ENCODE peak calls at places on chromosomes 16 and 17, in ten cellular contexts. One of them, this sample, is unnamed.

GRCh38 chr17:41366070-41366469 is 3.5 kb downstream of the KRT33B start:
- DNase-seq in AG04449: no peak
- DNase-seq in GM13976: no peak
- DNase-seq in A549: no peak
- DNase-seq in IMR-90: no peak
- DNase-seq in neural crest cell: no peak
- DNase-seq in left ventricle myocardium inferior: no peak
- DNase-seq in heart right ventricle: no peak
- DNase-seq in stomach: no peak
- DNase-seq in lower lobe of right lung: no peak
- DNase-seq in this sample: no peak

GRCh38 chr16:85470873-85471272 is 142.2 kb upstream of the GSE1 start:
- DNase-seq in heart right ventricle: no peak
- DNase-seq in neural crest cell: no peak
- DNase-seq in IMR-90: no peak
- DNase-seq in GM13976: no peak
- DNase-seq in lower lobe of right lung: no peak
- DNase-seq in A549: no peak
- DNase-seq in stomach: no peak
- DNase-seq in left ventricle myocardium inferior: no peak
- DNase-seq in AG04449: no peak
- DNase-seq in this sample: no peak

GRCh38 chr16:75097941-75098897 is 18.4 kb downstream of the LDHD start:
- DNase-seq in neural crest cell: no peak
- DNase-seq in GM13976: peak; percentile 81
- DNase-seq in heart right ventricle: no peak
- DNase-seq in IMR-90: no peak
- DNase-seq in stomach: peak; percentile 47
- DNase-seq in A549: no peak
- DNase-seq in lower lobe of right lung: peak; percentile 62
- DNase-seq in AG04449: no peak
- DNase-seq in left ventricle myocardium inferior: no peak
- DNase-seq in this sample: peak; percentile 71

GRCh38 chr16:2034695-2035430 is 8.2 kb downstream of the NHERF2 start:
- DNase-seq in AG04449: no peak
- DNase-seq in GM13976: no peak
- DNase-seq in left ventricle myocardium inferior: no peak
- DNase-seq in A549: no peak
- DNase-seq in IMR-90: no peak
- DNase-seq in heart right ventricle: no peak
- DNase-seq in stomach: no peak
- DNase-seq in neural crest cell: no peak
- DNase-seq in lower lobe of right lung: no peak
- DNase-seq in this sample: no peak

GRCh38 chr16:85006639-85007038 is 4.7 kb downstream of the ZDHHC7 start:
- DNase-seq in GM13976: no peak
- DNase-seq in heart right ventricle: no peak
- DNase-seq in stomach: no peak
- DNase-seq in A549: no peak
- DNase-seq in lower lobe of right lung: no peak
- DNase-seq in IMR-90: peak; percentile 32
- DNase-seq in AG04449: no peak
- DNase-seq in neural crest cell: no peak
- DNase-seq in left ventricle myocardium inferior: no peak
- DNase-seq in this sample: no peak

GRCh38 chr16:67346328-67346727 is 19.7 kb downstream of the LRRC36 start:
- DNase-seq in left ventricle myocardium inferior: no peak
- DNase-seq in AG04449: no peak
- DNase-seq in GM13976: no peak
- DNase-seq in IMR-90: no peak
- DNase-seq in lower lobe of right lung: no peak
- DNase-seq in neural crest cell: no peak
- DNase-seq in stomach: peak; percentile 33
- DNase-seq in heart right ventricle: no peak
- DNase-seq in A549: peak; percentile 61
- DNase-seq in this sample: no peak

GRCh38 chr17:56891751-56892150 is 22.1 kb downstream of the TRIM25 start:
- DNase-seq in lower lobe of right lung: peak; percentile 65
- DNase-seq in heart right ventricle: no peak
- DNase-seq in A549: peak; percentile 30
- DNase-seq in neural crest cell: no peak
- DNase-seq in left ventricle myocardium inferior: peak; percentile 23
- DNase-seq in IMR-90: no peak
- DNase-seq in stomach: peak; percentile 40
- DNase-seq in GM13976: no peak
- DNase-seq in AG04449: no peak
- DNase-seq in this sample: no peak

GRCh38 chr17:65228734-65229390 is 91.7 kb downstream of the RGS9 start:
- DNase-seq in neural crest cell: no peak
- DNase-seq in heart right ventricle: no peak
- DNase-seq in lower lobe of right lung: no peak
- DNase-seq in A549: no peak
- DNase-seq in stomach: no peak
- DNase-seq in AG04449: no peak
- DNase-seq in GM13976: peak; percentile 73
- DNase-seq in IMR-90: peak; percentile 22
- DNase-seq in left ventricle myocardium inferior: no peak
- DNase-seq in this sample: peak; percentile 80

GRCh38 chr16:65657556-65657955 is 535.7 kb upstream of the CDH11 start:
- DNase-seq in A549: no peak
- DNase-seq in IMR-90: no peak
- DNase-seq in left ventricle myocardium inferior: no peak
- DNase-seq in lower lobe of right lung: no peak
- DNase-seq in stomach: no peak
- DNase-seq in GM13976: no peak
- DNase-seq in neural crest cell: no peak
- DNase-seq in AG04449: no peak
- DNase-seq in heart right ventricle: no peak
- DNase-seq in this sample: no peak

GRCh38 chr17:42053701-42054100 is 3.3 kb upstream of the C17orf113 start:
- DNase-seq in stomach: no peak
- DNase-seq in IMR-90: no peak
- DNase-seq in neural crest cell: no peak
- DNase-seq in A549: no peak
- DNase-seq in AG04449: no peak
- DNase-seq in left ventricle myocardium inferior: no peak
- DNase-seq in GM13976: no peak
- DNase-seq in lower lobe of right lung: no peak
- DNase-seq in heart right ventricle: no peak
- DNase-seq in this sample: no peak

GRCh38 chr17:49745175-49746139 is 18.5 kb downstream of the FAM117A start:
- DNase-seq in IMR-90: no peak
- DNase-seq in left ventricle myocardium inferior: no peak
- DNase-seq in heart right ventricle: no peak
- DNase-seq in AG04449: no peak
- DNase-seq in A549: no peak
- DNase-seq in lower lobe of right lung: no peak
- DNase-seq in GM13976: no peak
- DNase-seq in stomach: no peak
- DNase-seq in neural crest cell: no peak
- DNase-seq in this sample: no peak

GRCh38 chr16:4081577-4082021 is 34.6 kb downstream of the ADCY9 start:
- DNase-seq in left ventricle myocardium inferior: no peak
- DNase-seq in heart right ventricle: no peak
- DNase-seq in GM13976: no peak
- DNase-seq in lower lobe of right lung: no peak
- DNase-seq in neural crest cell: no peak
- DNase-seq in AG04449: no peak
- DNase-seq in stomach: no peak
- DNase-seq in A549: no peak
- DNase-seq in IMR-90: peak; percentile 49
- DNase-seq in this sample: no peak

GRCh38 chr17:30336369-30337171 is 2.7 kb upstream of the TMIGD1 start:
- DNase-seq in A549: peak; percentile 88
- DNase-seq in neural crest cell: peak; percentile 37
- DNase-seq in AG04449: no peak
- DNase-seq in GM13976: peak; percentile 41
- DNase-seq in heart right ventricle: peak; percentile 9
- DNase-seq in stomach: peak; percentile 50
- DNase-seq in IMR-90: peak; percentile 59
- DNase-seq in lower lobe of right lung: no peak
- DNase-seq in left ventricle myocardium inferior: no peak
- DNase-seq in this sample: peak; percentile 30

GRCh38 chr17:63498621-63499195 is 21.8 kb downstream of the ACE start:
- DNase-seq in GM13976: no peak
- DNase-seq in heart right ventricle: no peak
- DNase-seq in neural crest cell: no peak
- DNase-seq in stomach: no peak
- DNase-seq in left ventricle myocardium inferior: no peak
- DNase-seq in AG04449: peak; percentile 47
- DNase-seq in lower lobe of right lung: no peak
- DNase-seq in IMR-90: peak; percentile 92
- DNase-seq in A549: no peak
- DNase-seq in this sample: no peak

DNA sequence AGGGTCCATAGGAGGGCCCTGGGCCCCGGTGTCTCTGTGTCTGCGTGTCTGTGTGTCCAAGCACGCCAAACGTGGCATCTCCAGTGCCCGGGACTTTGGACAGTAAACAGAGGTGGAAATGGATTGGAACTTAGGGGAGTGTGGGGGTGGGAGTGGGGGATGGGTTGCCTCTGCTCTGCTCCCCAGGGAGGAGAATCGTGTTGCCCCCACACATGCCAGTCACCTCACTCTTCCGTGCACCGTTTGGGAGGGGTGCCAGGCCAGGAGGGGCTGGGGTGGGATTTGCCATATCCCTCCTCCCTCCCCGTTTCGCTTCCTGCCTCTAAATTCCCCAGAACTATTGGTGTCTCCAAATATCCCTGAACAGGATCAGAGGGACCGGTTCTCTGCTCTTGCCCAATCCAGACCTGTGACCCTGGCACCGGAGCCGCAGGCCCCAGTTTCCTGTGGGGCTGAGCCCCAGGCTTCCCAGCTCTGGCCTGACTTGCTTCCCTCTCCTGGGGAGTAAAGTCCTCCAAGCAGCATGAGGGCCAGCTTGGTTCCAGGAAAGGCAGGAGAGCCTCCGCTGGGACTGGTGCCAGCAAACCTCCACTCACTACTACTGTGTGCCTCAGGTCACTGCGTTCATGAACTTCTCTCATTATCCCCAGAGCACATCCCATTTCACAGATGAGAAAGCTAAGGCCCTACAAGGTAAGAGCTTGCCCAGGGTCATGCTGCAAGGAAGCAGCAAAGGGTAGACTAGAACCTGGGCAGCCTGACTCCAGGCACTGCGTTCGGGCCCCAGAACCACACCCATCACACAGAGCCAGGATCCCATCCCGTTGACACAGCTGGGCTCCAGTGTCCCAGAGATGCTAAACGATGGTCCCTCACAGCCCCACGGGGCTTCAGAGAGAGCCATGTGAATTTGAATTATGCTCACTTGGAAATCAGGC is at the start of gene ASGR1:
- DNase-seq in GM13976: no peak
- DNase-seq in stomach: no peak
- DNase-seq in AG04449: no peak
- DNase-seq in IMR-90: no peak
- DNase-seq in left ventricle myocardium inferior: no peak
- DNase-seq in lower lobe of right lung: no peak
- DNase-seq in heart right ventricle: no peak
- DNase-seq in neural crest cell: no peak
- DNase-seq in A549: no peak
- DNase-seq in this sample: no peak
- TF ChIP-seq CTCF in GM13976: no peak
- TF ChIP-seq CTCF in stomach: no peak
- TF ChIP-seq CTCF in AG04449: no peak
- TF ChIP-seq CTCF in IMR-90: no peak
- TF ChIP-seq CTCF in left ventricle myocardium inferior: no peak
- TF ChIP-seq CTCF in lower lobe of right lung: no peak
- TF ChIP-seq CTCF in heart right ventricle: no peak
- TF ChIP-seq CTCF in neural crest cell: no peak
- TF ChIP-seq CTCF in A549: no peak
- TF ChIP-seq CTCF in this sample: no peak

GRCh38 chr16:89972244-89973234 is 24.0 kb downstream of the DEF8 start:
- DNase-seq in neural crest cell: peak; percentile 85
- DNase-seq in lower lobe of right lung: peak; percentile 96
- DNase-seq in GM13976: peak; percentile 100
- DNase-seq in A549: peak; percentile 94
- DNase-seq in heart right ventricle: peak; percentile 90
- DNase-seq in IMR-90: peak; percentile 85
- DNase-seq in AG04449: no peak
- DNase-seq in left ventricle myocardium inferior: peak; percentile 91
- DNase-seq in stomach: peak; percentile 94
- DNase-seq in this sample: peak; percentile 100
- TF ChIP-seq CTCF in neural crest cell: no peak
- TF ChIP-seq CTCF in lower lobe of right lung: peak; percentile 22
- TF ChIP-seq CTCF in GM13976: peak; percentile 4
- TF ChIP-seq CTCF in A549: no peak
- TF ChIP-seq CTCF in heart right ventricle: no peak
- TF ChIP-seq CTCF in IMR-90: no peak
- TF ChIP-seq CTCF in AG04449: peak; percentile 6
- TF ChIP-seq CTCF in left ventricle myocardium inferior: no peak
- TF ChIP-seq CTCF in stomach: no peak
- TF ChIP-seq CTCF in this sample: peak; percentile 20

DNA sequence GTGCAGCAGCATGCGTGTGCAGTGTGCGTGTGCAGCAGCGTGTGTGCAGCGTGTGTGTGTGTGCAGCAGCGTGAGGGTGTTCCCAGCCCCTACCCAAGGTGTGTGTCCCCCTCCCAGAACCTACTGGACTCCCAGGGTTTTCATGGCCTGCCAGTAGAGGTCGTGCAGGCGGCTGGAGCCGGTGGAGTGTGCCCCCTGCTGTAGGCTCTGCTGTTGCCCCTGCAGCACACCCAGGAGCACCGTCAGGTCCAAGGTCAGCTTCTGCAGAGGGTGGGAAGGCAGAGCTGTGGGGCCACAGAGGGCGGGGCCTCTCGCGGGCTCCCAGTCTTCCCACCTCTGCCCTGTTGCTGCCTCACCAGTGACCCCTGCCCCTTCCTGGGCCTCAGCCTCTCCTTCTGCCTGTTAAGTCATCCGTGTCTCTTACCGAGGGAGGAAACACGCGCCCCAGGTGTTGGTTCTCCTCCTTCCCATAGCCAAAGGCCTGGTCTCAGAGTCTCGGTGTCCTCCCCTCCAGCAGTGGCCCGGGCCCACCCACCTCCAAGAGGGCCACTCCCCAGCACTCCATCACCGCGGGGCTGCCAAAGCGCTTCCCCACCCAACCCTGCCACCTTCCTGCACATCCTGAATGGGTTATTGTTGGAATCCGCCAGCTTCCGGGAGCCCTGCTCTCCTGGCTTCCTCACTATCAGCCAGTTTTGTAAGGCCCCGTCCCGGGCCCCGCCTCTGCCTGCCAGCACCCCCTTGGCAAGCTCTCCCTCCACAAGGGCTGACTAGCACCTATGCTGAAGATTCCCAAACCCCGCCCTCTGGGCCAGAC is 14.8 kb downstream of the MYBBP1A start:
- DNase-seq in neural crest cell: no peak
- DNase-seq in AG04449: no peak
- DNase-seq in heart right ventricle: no peak
- DNase-seq in left ventricle myocardium inferior: no peak
- DNase-seq in stomach: peak; percentile 56
- DNase-seq in A549: no peak
- DNase-seq in GM13976: no peak
- DNase-seq in IMR-90: no peak
- DNase-seq in lower lobe of right lung: peak; percentile 55
- DNase-seq in this sample: no peak
- TF ChIP-seq CTCF in neural crest cell: no peak
- TF ChIP-seq CTCF in AG04449: no peak
- TF ChIP-seq CTCF in heart right ventricle: peak; percentile 15
- TF ChIP-seq CTCF in left ventricle myocardium inferior: peak; percentile 36
- TF ChIP-seq CTCF in stomach: no peak
- TF ChIP-seq CTCF in A549: peak; percentile 36
- TF ChIP-seq CTCF in GM13976: no peak
- TF ChIP-seq CTCF in IMR-90: peak; percentile 13
- TF ChIP-seq CTCF in lower lobe of right lung: peak; percentile 26
- TF ChIP-seq CTCF in this sample: peak; percentile 18

GRCh38 chr17:74987909-74988711 is 678 bp downstream of the CDR2L start:
- DNase-seq in heart right ventricle: peak; percentile 95
- DNase-seq in A549: peak; percentile 74
- DNase-seq in AG04449: no peak
- DNase-seq in neural crest cell: peak; percentile 49
- DNase-seq in left ventricle myocardium inferior: peak; percentile 90
- DNase-seq in stomach: peak; percentile 74
- DNase-seq in lower lobe of right lung: peak; percentile 84
- DNase-seq in IMR-90: peak; percentile 76
- DNase-seq in GM13976: no peak
- DNase-seq in this sample: no peak
- TF ChIP-seq CTCF in heart right ventricle: peak; percentile 26
- TF ChIP-seq CTCF in A549: no peak
- TF ChIP-seq CTCF in AG04449: peak; percentile 62
- TF ChIP-seq CTCF in neural crest cell: no peak
- TF ChIP-seq CTCF in left ventricle myocardium inferior: peak; percentile 60
- TF ChIP-seq CTCF in stomach: no peak
- TF ChIP-seq CTCF in lower lobe of right lung: peak; percentile 34
- TF ChIP-seq CTCF in IMR-90: peak; percentile 42
- TF ChIP-seq CTCF in GM13976: no peak
- TF ChIP-seq CTCF in this sample: no peak

This sample was measured in GM13977.